ENCODE peak calls at places on chromosomes 2 and 18, in four cellular contexts. R is skeletal muscle cell; B is CD8-positive, alpha-beta memory T cell; H is stromal cell of bone marrow. C is an unnamed sample.

GRCh38 chr2:74321737-74322136 is 21.5 kb downstream of the SLC4A5 start:
- DNase-seq in R (no peak), H (no peak), B (no peak), C (no peak)

GRCh38 chr18:13494879-13495465 is 231.4 kb downstream of the FAM210A start:
- DNase-seq in H (no peak), R (no peak), B (no peak), C (no peak)

GRCh38 chr2:20855456-20855855 is 32.6 kb upstream of the LDAH start:
- DNase-seq in H (no peak), R (no peak), B (no peak), C (no peak)

GRCh38 chr18:31401156-31402025 is 24.8 kb downstream of the DSG4 start:
- DNase-seq in R (no peak), H (no peak), B (no peak), C (no peak)

GRCh38 chr18:48573632-48574293 is 34.9 kb downstream of the CTIF start:
- DNase-seq in R (no peak), H (no peak), B (no peak), C (no peak)

GRCh38 chr2:99205491-99205890 is 24.5 kb downstream of the MRPL30 start:
- DNase-seq in H (no peak), B (no peak), R (no peak), C (no peak)

GRCh38 chr18:69897397-69898108 is 50.1 kb downstream of the CD226 start:
- DNase-seq in R (no peak), B (peak), H (no peak), C (no peak)

GRCh38 chr2:8525582-8526402 is 156.1 kb upstream of the ID2 start:
- DNase-seq in B (no peak), R (no peak), H (no peak), C (no peak)

GRCh38 chr2:198917926-198918325 is 539.8 kb downstream of the SATB2 start:
- DNase-seq in H (no peak), B (no peak), R (no peak), C (no peak)

GRCh38 chr2:84846732-84847131 is 34.2 kb downstream of the TRABD2A start:
- DNase-seq in R (no peak), H (no peak), B (no peak), C (no peak)

GRCh38 chr2:10535703-10536102 is 87.6 kb upstream of the ODC1 start:
- DNase-seq in R (no peak), H (no peak), B (no peak), C (no peak)

GRCh38 chr2:111912547-111912946 is 14.1 kb downstream of the MERTK start:
- DNase-seq in H (no peak), B (no peak), R (no peak), C (no peak)

GRCh38 chr18:6363216-6363615 is 51.5 kb downstream of the L3MBTL4 start:
- DNase-seq in R (no peak), H (no peak), B (no peak), C (no peak)

GRCh38 chr2:129903586-129904425 is 75.7 kb upstream of the RAB6C start:
- DNase-seq in B (no peak), H (no peak), R (no peak), C (no peak)

GRCh38 chr2:5766621-5767020 is 74.4 kb downstream of the SOX11 start:
- DNase-seq in R (peak), B (no peak), H (peak), C (no peak)

GRCh38 chr2:237351046-237351445 is 62.9 kb downstream of the COL6A3 start:
- DNase-seq in R (no peak), B (no peak), H (no peak), C (no peak)

GRCh38 chr2:190519975-190520767 is 14.4 kb downstream of the NEMP2 start:
- DNase-seq in B (peak), R (no peak), H (no peak), C (no peak)

GRCh38 chr2:673615-674318 is 3.4 kb downstream of the TMEM18 start:
- DNase-seq in R (no peak), H (peak), B (no peak), C (no peak)

GRCh38 chr2:163698857-163699256 is 37.0 kb downstream of the FIGN start:
- DNase-seq in B (no peak), H (no peak), R (no peak), C (no peak)

GRCh38 chr2:100819365-100820345 is at the start of gene NPAS2:
- DNase-seq in H (no peak), R (no peak), B (peak), C (peak)

GRCh38 chr2:128227862-128228261 is 90.8 kb downstream of the HS6ST1 start:
- DNase-seq in H (no peak), B (no peak), R (no peak), C (no peak)

GRCh38 chr2:23354554-23354953 is 30.4 kb upstream of the KLHL29 start:
- DNase-seq in R (no peak), B (no peak), H (no peak), C (no peak)

GRCh38 chr2:30366199-30366691 is 80.8 kb upstream of the LCLAT1 start:
- DNase-seq in H (no peak), B (peak), R (no peak), C (no peak)

GRCh38 chr18:50287028-50287440 is 458 bp downstream of the CXXC1 start:
- DNase-seq in B (no peak), H (no peak), R (no peak), C (no peak)

GRCh38 chr18:5693637-5694175 is 149.9 kb upstream of the EPB41L3 start:
- DNase-seq in H (peak), B (no peak), R (peak), C (no peak)

GRCh38 chr2:102116675-102117471 is 25.7 kb upstream of the IL1R1 start:
- DNase-seq in R (no peak), H (peak), B (no peak), C (no peak)

GRCh38 chr2:32843699-32844098 is 103.1 kb upstream of the LTBP1 start:
- DNase-seq in B (no peak), H (no peak), R (no peak), C (no peak)

GRCh38 chr2:96105152-96105915 is 11.0 kb downstream of the ADRA2B start:
- DNase-seq in B (no peak), R (no peak), H (no peak), C (no peak)